ENCODE peak calls at places on chromosomes 5 and 9, in four cellular contexts. X is tibial artery, I is brain microvascular endothelial cell, B is IMR-90. J is an unnamed sample.

GRCh38 chr9:75186767-75187380 is 98.6 kb downstream of the OSTF1 start:
- DNase-seq in I (no peak), X (no peak), B (peak), J (no peak)

GRCh38 chr5:14406554-14406849 is 175.1 kb upstream of the OTULINL start:
- DNase-seq in I (peak), X (no peak), B (peak), J (peak)

GRCh38 chr5:159021360-159022177 is 78.1 kb downstream of the EBF1 start:
- DNase-seq in X (no peak), B (peak), I (no peak), J (no peak)

GRCh38 chr5:122882836-122883235 is 37.4 kb downstream of the SNX24 start:
- DNase-seq in B (peak), X (no peak), I (peak), J (no peak)

GRCh38 chr5:113240951-113241726 is 193.7 kb downstream of the TSSK1B start:
- DNase-seq in X (no peak), B (no peak), I (no peak), J (no peak)

GRCh38 chr5:113271015-113271414 is 163.8 kb downstream of the TSSK1B start:
- DNase-seq in B (peak), X (no peak), I (peak), J (no peak)

GRCh38 chr5:13567819-13568218 is 376.7 kb downstream of the DNAH5 start:
- DNase-seq in X (no peak), B (peak), I (peak), J (no peak)

GRCh38 chr5:157651623-157652376 is 438 bp downstream of the SOX30 start:
- DNase-seq in B (no peak), I (peak), X (peak), J (no peak)

GRCh38 chr5:122847687-122848081 is 2.3 kb downstream of the SNX24 start:
- DNase-seq in X (no peak), I (no peak), B (no peak), J (no peak)

GRCh38 chr5:168651654-168652053 is 72.5 kb upstream of the PANK3 start:
- DNase-seq in B (peak), I (peak), X (no peak), J (no peak)

DNA sequence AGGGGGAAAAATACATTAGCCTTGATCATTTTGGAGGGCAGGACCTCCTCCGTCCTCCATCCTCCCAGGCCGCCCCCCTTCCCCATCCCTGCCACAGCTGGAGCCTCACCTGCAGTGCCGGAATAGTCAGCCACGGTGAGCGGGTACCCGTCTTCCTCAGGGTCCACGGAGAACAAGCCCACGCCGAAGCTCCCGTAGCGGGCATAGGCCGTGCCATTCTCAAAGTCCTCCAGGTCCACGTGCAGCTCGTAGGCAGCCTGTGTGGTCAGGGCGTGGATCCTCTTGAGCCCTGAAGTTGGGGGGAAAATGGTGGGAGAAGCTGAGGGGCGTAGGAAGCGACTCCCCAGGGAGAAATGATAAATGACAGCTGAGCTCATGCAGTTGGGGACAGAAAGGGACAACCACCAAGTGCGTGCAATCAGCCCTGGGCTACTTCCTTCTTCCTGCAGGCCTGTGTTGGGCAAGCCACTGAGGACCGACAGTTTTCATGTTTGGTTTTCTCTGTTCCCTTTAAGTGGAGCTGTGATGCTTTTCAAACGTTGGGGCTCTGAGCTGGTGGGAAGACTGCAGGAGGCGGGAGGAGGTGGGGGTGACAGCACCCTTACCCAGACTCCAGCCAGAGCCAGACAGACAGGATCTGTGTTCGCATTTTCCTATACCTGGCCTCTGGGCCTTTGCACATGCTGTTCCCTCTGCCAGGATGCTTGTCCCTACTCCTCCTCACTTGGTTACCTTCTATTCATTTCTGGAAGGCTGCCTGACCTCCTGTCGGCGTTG is 8.7 kb upstream of the QRFP start:
- DNase-seq in X (no peak), I (no peak), B (no peak), J (no peak)
- TF ChIP-seq CTCF in X (no peak), I (no peak), B (no peak), J (no peak)

DNA sequence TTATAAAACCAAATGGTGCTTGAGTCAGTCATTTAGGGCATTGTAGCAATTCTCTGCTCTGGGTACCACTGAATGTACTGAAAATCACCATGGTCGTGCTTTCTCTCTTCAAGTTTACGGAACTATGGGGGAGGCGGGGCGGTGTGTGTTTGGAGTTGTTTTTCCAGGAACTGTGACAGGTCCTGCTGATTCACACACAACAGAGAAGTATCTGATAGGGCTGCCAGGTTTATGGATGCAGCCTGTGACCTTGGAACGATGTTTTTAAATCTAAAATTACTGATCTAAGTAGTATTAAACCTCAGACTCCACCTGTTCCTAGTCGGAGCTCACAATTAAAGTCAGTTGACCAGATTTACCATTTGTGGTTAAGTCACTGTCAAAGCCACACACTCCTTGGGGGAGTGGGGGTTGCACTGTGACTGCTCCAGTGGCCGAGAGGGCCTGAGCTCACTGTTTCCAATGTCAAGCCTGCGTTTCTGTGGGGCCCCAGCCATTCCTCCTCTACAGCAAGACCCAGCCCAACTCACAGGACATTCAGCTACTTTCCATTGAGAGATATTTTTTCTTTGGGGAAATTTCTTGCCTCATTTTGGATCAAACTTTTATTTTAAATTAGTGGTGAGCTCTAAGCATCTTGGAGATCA is 44.4 kb downstream of the GADD45G start:
- DNase-seq in B (no peak), I (no peak), X (no peak), J (no peak)
- H3K4me3 ChIP-seq in B (no peak), I (no peak), X (no peak), J (no peak)

DNA sequence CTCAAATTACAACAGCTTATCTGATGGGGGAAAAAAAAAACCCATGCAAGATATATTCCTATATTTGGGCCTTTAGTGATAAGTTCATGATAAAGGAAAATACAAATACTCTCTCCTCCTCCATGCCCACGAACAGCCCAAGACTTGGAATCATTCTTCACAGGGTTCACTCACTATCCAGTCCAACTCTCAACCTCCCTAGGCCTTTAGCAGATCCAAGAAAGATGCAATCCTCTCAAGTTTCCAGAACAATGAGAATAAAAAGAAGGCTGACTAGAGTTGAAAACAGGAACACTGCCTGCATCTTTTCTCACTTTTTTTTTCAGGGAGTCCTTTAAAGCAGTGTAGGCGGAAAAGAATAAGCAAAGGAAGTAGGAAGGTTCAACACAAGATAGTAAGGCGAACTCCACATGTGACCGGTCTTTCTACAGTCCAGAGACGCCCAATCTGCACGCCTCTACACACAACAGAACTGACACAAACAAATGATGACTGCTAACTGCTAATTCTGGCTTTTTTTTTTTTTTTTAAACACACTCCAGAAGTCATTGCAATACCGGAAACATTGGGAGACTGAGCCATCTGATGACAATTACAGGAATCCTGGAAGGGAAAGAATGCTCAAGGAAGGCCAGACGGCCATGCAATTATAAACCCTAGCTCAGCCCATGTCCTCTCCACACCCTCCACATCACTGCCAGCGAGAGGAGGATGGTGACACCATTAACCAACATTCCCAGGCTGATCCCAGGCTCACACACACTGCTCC is 75.4 kb downstream of the BNC2 start:
- DNase-seq in I (peak), B (peak), X (peak), J (no peak)
- H3K27ac ChIP-seq in I (peak), B (peak), X (no peak), J (no peak)

GRCh38 chr5:66174338-66174737 is 30.2 kb downstream of the SREK1 start:
- DNase-seq in B (peak), I (peak), X (no peak), J (no peak)
- TF ChIP-seq CTCF in B (peak), I (peak), X (no peak), J (no peak)

DNA sequence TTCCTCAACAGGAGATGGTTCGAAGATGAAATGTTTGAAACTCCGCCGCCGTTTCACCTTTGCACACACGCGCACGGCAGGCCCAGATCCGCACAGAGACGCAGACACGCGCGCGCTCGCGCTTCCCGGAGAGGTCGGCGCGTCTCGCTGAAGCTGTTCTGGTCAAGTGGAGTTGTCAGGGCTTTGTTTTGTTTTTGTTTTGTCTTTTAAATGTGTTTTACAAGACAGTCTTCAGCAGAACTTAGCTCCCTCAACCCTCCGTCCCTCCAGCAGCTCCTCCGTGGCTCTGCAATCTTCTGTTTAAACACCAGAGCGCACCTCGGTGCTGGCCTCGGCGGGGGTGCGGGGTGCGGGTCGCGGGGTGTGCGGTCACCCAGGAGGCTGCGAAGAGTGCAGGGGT is 5.3 kb upstream of the IRX2 start:
- DNase-seq in X (peak), I (no peak), B (no peak), J (no peak)
- H3K4me3 ChIP-seq in X (peak), I (peak), B (no peak), J (peak)

GRCh38 chr5:83554686-83555085 is 83.1 kb downstream of the VCAN start:
- DNase-seq in I (no peak), X (no peak), B (peak), J (no peak)

GRCh38 chr5:83554133-83554532 is 82.6 kb downstream of the VCAN start:
- DNase-seq in I (no peak), B (no peak), X (no peak), J (no peak)

GRCh38 chr5:83553000-83553486 is 81.5 kb downstream of the VCAN start:
- DNase-seq in B (peak), I (no peak), X (peak), J (peak)

GRCh38 chr5:83551826-83552225 is 80.3 kb downstream of the VCAN start:
- DNase-seq in X (no peak), B (peak), I (no peak), J (no peak)

DNA sequence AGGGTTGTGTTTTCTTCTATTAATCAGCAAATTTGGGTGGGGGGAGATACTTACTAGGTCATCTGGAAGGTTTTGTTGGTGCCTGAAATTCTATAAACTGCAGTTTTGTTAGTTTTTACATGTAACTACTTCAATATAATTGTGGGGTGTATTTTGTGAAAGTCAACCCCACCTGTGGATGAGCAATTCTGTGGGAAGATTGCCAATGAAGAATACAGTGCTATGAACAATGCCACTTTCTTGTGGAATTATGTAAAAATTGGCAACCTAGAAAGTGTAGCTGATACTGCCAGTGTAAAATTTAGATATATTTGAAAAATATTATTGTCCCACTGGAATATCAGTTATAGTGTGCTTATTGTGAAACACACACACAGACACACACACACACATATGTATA is 80.7 kb downstream of the VCAN start:
- DNase-seq in X (no peak), B (peak), I (no peak), J (no peak)
- H3K27ac ChIP-seq in X (peak), B (no peak), I (no peak), J (peak)

J was measured in thoracic aorta.